ENCODE peak calls at places on chromosomes 4 and X, in four cellular contexts. One of them, this sample, is unnamed.

GRCh38 chr4:2313366-2313765 is 51.5 kb upstream of the MXD4 start:
- DNase-seq in HepG2: no peak
- DNase-seq in H1: no peak
- DNase-seq in GM12878: no peak
- DNase-seq in this sample: no peak

GRCh38 chr4:845233-845835 is 19.4 kb upstream of the CPLX1 start:
- DNase-seq in HepG2: no peak
- DNase-seq in H1: no peak
- DNase-seq in GM12878: no peak
- DNase-seq in this sample: no peak

GRCh38 chr4:16034010-16034829 is 49.6 kb downstream of the PROM1 start:
- DNase-seq in HepG2: peak
- DNase-seq in H1: no peak
- DNase-seq in GM12878: no peak
- DNase-seq in this sample: no peak

GRCh38 chr4:4990857-4991540 is 28.3 kb downstream of the CYTL1 start:
- DNase-seq in HepG2: no peak
- DNase-seq in H1: no peak
- DNase-seq in GM12878: no peak
- DNase-seq in this sample: peak

GRCh38 chrX:49877397-49878101 is 1.7 kb upstream of the USP27X start:
- DNase-seq in HepG2: peak
- DNase-seq in H1: no peak
- DNase-seq in GM12878: no peak
- DNase-seq in this sample: no peak

GRCh38 chr4:53015681-53016080 is 153.6 kb downstream of the RASL11B start:
- DNase-seq in HepG2: peak
- DNase-seq in H1: no peak
- DNase-seq in GM12878: no peak
- DNase-seq in this sample: peak

GRCh38 chr4:154911097-154911496 is 130.0 kb downstream of the RBM46 start:
- DNase-seq in HepG2: peak
- DNase-seq in H1: no peak
- DNase-seq in GM12878: no peak
- DNase-seq in this sample: no peak

GRCh38 chr4:180832086-180832485 is 1411.1 kb upstream of the TENM3 start:
- DNase-seq in HepG2: no peak
- DNase-seq in H1: no peak
- DNase-seq in GM12878: no peak
- DNase-seq in this sample: no peak

GRCh38 chrX:136691028-136691809 is 43.3 kb downstream of the CD40LG start:
- DNase-seq in HepG2: no peak
- DNase-seq in H1: no peak
- DNase-seq in GM12878: no peak
- DNase-seq in this sample: no peak

GRCh38 chrX:12360991-12361598 is 222.8 kb downstream of the FRMPD4 start:
- DNase-seq in HepG2: no peak
- DNase-seq in H1: no peak
- DNase-seq in GM12878: no peak
- DNase-seq in this sample: no peak

GRCh38 chr4:138401330-138401729 is 159.2 kb upstream of the SLC7A11 start:
- DNase-seq in HepG2: no peak
- DNase-seq in H1: no peak
- DNase-seq in GM12878: no peak
- DNase-seq in this sample: no peak

GRCh38 chrX:39721570-39722279 is 376.0 kb downstream of the BCOR start:
- DNase-seq in HepG2: no peak
- DNase-seq in H1: no peak
- DNase-seq in GM12878: no peak
- DNase-seq in this sample: no peak

GRCh38 chrX:14356401-14356800 is 172.9 kb upstream of the GLRA2 start:
- DNase-seq in HepG2: no peak
- DNase-seq in H1: no peak
- DNase-seq in GM12878: no peak
- DNase-seq in this sample: no peak

GRCh38 chr4:138841341-138841740 is 174.2 kb upstream of the NOCT start:
- DNase-seq in HepG2: no peak
- DNase-seq in H1: no peak
- DNase-seq in GM12878: no peak
- DNase-seq in this sample: no peak

GRCh38 chrX:150569155-150569477 is 695 bp downstream of the MTM1 start:
- DNase-seq in HepG2: no peak
- DNase-seq in H1: no peak
- DNase-seq in GM12878: no peak
- DNase-seq in this sample: no peak

GRCh38 chr4:88465653-88466192 is 8.8 kb downstream of the HERC5 start:
- DNase-seq in HepG2: no peak
- DNase-seq in H1: no peak
- DNase-seq in GM12878: no peak
- DNase-seq in this sample: no peak

GRCh38 chr4:87304659-87305277 is 17.9 kb downstream of the HSD17B13 start:
- DNase-seq in HepG2: no peak
- DNase-seq in H1: no peak
- DNase-seq in GM12878: no peak
- DNase-seq in this sample: no peak

GRCh38 chr4:3864736-3865721 is 98.8 kb downstream of the ADRA2C start:
- DNase-seq in HepG2: no peak
- DNase-seq in H1: no peak
- DNase-seq in GM12878: no peak
- DNase-seq in this sample: no peak

GRCh38 chr4:80183196-80184052 is 13.9 kb upstream of the PRDM8 start:
- DNase-seq in HepG2: no peak
- DNase-seq in H1: no peak
- DNase-seq in GM12878: no peak
- DNase-seq in this sample: no peak

GRCh38 chr4:84920591-84920990 is 45.9 kb downstream of the WDFY3 start:
- DNase-seq in HepG2: no peak
- DNase-seq in H1: no peak
- DNase-seq in GM12878: no peak
- DNase-seq in this sample: no peak

GRCh38 chr4:14679906-14680305 is 322.4 kb upstream of the CPEB2 start:
- DNase-seq in HepG2: no peak
- DNase-seq in H1: no peak
- DNase-seq in GM12878: no peak
- DNase-seq in this sample: no peak

GRCh38 chr4:52588771-52589591 is 70.1 kb downstream of the USP46 start:
- DNase-seq in HepG2: no peak
- DNase-seq in H1: no peak
- DNase-seq in GM12878: no peak
- DNase-seq in this sample: no peak

GRCh38 chrX:69014200-69014599 is 151.1 kb downstream of the PJA1 start:
- DNase-seq in HepG2: no peak
- DNase-seq in H1: no peak
- DNase-seq in GM12878: no peak
- DNase-seq in this sample: no peak

GRCh38 chr4:139767168-139767567 is 101.5 kb downstream of the MGST2 start:
- DNase-seq in HepG2: no peak
- DNase-seq in H1: no peak
- DNase-seq in GM12878: no peak
- DNase-seq in this sample: no peak

GRCh38 chr4:3193531-3194203 is 55.3 kb upstream of the MSANTD1 start:
- DNase-seq in HepG2: no peak
- DNase-seq in H1: no peak
- DNase-seq in GM12878: no peak
- DNase-seq in this sample: peak

GRCh38 chr4:144670776-144671175 is 24.8 kb downstream of the HHIP start:
- DNase-seq in HepG2: no peak
- DNase-seq in H1: no peak
- DNase-seq in GM12878: no peak
- DNase-seq in this sample: no peak

GRCh38 chr4:144663852-144664488 is 18.0 kb downstream of the HHIP start:
- DNase-seq in HepG2: no peak
- DNase-seq in H1: no peak
- DNase-seq in GM12878: no peak
- DNase-seq in this sample: no peak

GRCh38 chr4:144667500-144667899 is 21.5 kb downstream of the HHIP start:
- DNase-seq in HepG2: no peak
- DNase-seq in H1: no peak
- DNase-seq in GM12878: no peak
- DNase-seq in this sample: no peak

DNA sequence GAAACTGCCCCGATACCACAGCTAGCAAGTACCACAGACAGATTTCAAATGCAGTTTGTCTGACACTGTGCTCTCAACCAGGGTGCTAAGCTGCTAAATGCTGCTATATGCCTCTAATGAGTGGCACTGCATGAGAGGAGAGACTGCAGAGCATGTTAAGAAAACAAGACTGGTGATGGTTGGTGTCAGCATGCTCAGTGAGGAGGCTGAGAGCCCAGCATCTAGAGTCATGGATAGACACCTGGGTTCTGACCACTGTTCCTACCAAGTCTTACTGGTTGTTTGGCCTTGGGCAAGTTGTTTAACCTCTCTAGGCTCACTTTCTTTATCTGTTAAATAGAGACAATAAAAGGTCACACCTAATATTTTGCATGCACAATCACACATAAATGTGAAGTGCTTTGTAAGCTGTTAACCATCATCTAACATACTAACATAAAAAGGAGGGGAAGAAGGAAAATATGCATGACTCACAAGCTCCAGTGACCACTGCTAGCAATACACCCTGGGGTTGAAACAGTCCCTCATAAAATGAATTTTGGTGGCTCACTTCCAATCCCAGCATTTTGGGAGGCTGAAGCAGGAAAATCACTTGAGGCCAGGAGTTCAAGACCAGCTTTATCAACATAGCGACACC is 20.7 kb downstream of the HHIP start:
- DNase-seq in HepG2: no peak
- DNase-seq in H1: no peak
- DNase-seq in GM12878: no peak
- DNase-seq in this sample: peak
- TF ChIP-seq YY1 in HepG2: no peak
- TF ChIP-seq YY1 in H1: no peak
- TF ChIP-seq YY1 in GM12878: no peak
- TF ChIP-seq YY1 in this sample: no peak

DNA sequence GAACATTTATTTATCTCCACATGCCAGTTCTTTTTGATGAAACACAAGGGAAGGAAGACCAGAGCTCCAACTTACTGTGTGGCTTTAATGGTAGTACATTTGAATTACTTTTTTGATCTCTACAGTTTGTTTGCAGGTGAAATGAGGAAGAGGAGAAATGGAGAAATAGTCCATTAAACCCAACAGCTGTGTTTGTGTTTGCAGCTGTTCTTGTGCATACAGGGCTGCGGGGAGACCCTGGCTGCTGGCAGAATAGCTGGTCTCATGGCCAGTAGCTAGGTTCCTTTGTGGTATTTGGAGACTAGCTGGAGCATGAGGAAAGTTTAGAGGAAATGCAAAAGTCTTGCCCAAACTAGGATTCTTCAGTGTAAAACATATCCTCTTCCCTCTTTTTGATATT is 374.8 kb downstream of the GPAT3 start:
- DNase-seq in HepG2: no peak
- DNase-seq in H1: no peak
- DNase-seq in GM12878: no peak
- DNase-seq in this sample: no peak
- TF ChIP-seq SP1 in HepG2: no peak
- TF ChIP-seq SP1 in H1: no peak
- TF ChIP-seq SP1 in GM12878: no peak
- TF ChIP-seq SP1 in this sample: no peak

GRCh38 chr4:184345573-184345922 is 127.9 kb upstream of the ENPP6 start:
- DNase-seq in HepG2: no peak
- DNase-seq in H1: no peak
- DNase-seq in GM12878: no peak
- DNase-seq in this sample: no peak

GRCh38 chr4:184344435-184344834 is 126.8 kb upstream of the ENPP6 start:
- DNase-seq in HepG2: no peak
- DNase-seq in H1: no peak
- DNase-seq in GM12878: no peak
- DNase-seq in this sample: no peak

GRCh38 chr4:184343400-184344177 is 125.9 kb upstream of the ENPP6 start:
- DNase-seq in HepG2: peak
- DNase-seq in H1: peak
- DNase-seq in GM12878: peak
- DNase-seq in this sample: peak

GRCh38 chr4:184344899-184345572 is 127.4 kb upstream of the ENPP6 start:
- DNase-seq in HepG2: no peak
- DNase-seq in H1: no peak
- DNase-seq in GM12878: no peak
- DNase-seq in this sample: no peak

DNA sequence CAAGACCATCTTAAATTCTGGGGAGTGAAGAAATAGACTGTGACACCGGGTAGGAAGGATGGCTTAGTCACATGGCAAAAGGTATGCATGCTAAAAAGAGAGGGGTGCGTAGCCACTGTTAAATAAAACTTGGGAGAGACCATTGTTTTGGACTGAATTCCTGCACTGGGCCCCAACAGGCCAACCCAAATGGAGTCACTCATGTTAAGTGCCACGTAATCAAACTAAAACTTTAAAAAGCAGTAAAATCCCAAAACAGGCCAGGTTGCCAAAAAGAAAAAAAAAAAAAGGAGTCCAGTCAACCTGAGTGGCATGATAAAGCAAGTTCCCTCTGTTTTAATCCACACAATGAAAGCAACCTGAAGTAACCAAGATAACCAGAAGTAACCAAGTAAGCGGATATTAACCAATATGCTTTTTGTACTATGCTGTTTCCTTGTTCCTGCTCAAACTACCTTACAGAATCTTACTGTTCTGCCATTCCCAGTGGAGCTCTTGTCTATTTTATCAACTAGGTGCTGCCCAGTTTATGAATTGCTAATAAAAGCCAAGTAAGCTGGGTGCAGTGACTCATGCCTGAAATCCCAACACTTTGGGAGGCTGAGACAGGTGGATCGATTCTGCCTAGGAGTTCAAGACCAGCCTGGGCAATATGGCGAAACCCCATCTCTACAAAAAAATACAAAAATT is 124.6 kb upstream of the ENPP6 start:
- DNase-seq in HepG2: no peak
- DNase-seq in H1: no peak
- DNase-seq in GM12878: no peak
- DNase-seq in this sample: no peak
- TF ChIP-seq YY1 in HepG2: no peak
- TF ChIP-seq YY1 in H1: no peak
- TF ChIP-seq YY1 in GM12878: no peak
- TF ChIP-seq YY1 in this sample: no peak

DNA sequence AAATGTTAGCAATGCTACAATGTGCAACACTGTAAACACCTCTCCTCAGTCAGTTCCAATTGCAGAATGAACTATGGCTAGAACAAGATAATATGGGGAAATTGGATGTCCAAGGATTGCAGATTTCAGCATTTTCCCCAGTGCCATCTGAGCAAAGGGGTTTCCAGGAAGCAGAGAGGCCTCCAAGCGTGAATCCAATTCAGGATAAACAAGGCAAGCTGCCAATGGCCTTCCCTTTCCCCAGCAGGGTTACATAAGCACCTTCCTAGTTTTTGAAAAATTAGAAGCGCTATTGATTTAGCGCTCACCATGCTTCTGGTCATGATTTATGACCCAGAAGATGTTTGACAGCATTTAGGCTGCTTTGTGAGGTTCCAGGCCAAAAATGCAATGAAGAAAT is 223.0 kb upstream of the GATB start:
- DNase-seq in HepG2: no peak
- DNase-seq in H1: no peak
- DNase-seq in GM12878: no peak
- DNase-seq in this sample: no peak
- TF ChIP-seq SP1 in HepG2: no peak
- TF ChIP-seq SP1 in H1: no peak
- TF ChIP-seq SP1 in GM12878: no peak
- TF ChIP-seq SP1 in this sample: no peak